ENCODE peak calls at places on chromosomes 16 and 17, in nine cellular contexts. O is ovary, U is breast epithelium, W is thoracic aorta, F is mammary epithelial cell, Y is heart left ventricle, M is H9, E is sigmoid colon, T is fibroblast of lung. Q is an unnamed sample.

GRCh38 chr17:81519284-81520020 is 6.9 kb upstream of the ACTG1 start:
- DNase-seq in M (peak; percentile 82), Y (no peak), U (peak; percentile 72), F (peak; percentile 40), E (no peak), O (no peak), W (no peak), T (no peak), Q (peak; percentile 72)

GRCh38 chr17:33436321-33436720 is 143.2 kb upstream of the ASIC2 start:
- DNase-seq in Y (no peak), E (no peak), W (no peak), T (peak; percentile 54), O (no peak), F (peak; percentile 37), U (no peak), M (no peak), Q (no peak)

GRCh38 chr16:86513471-86514277 is 3.3 kb downstream of the FOXF1 start:
- DNase-seq in T (no peak), O (no peak), Y (no peak), U (no peak), E (no peak), W (no peak), M (no peak), F (no peak), Q (no peak)

GRCh38 chr16:3283525-3284447 is 495 bp downstream of the ZNF263 start:
- DNase-seq in M (no peak), Y (no peak), E (peak; percentile 71), F (peak; percentile 18), T (no peak), O (peak; percentile 56), W (no peak), U (no peak), Q (peak; percentile 42)

GRCh38 chr17:45238155-45238774 is 16.6 kb downstream of the FMNL1 start:
- DNase-seq in Y (no peak), O (no peak), W (no peak), M (no peak), F (no peak), U (no peak), T (no peak), E (no peak), Q (no peak)

GRCh38 chr16:58266336-58266735 is 28.5 kb downstream of the PRSS54 start:
- DNase-seq in E (no peak), Y (no peak), U (no peak), W (no peak), M (no peak), O (no peak), T (no peak), F (no peak), Q (no peak)

GRCh38 chr17:79473111-79473835 is 137.6 kb downstream of the RBFOX3 start:
- DNase-seq in U (no peak), F (no peak), M (no peak), Y (no peak), T (no peak), O (peak; percentile 40), W (no peak), E (no peak), Q (no peak)

GRCh38 chr17:43611230-43611969 is 50.3 kb downstream of the MEOX1 start:
- DNase-seq in M (no peak), E (no peak), T (no peak), O (no peak), W (no peak), Y (no peak), F (no peak), U (no peak), Q (no peak)

GRCh38 chr16:85245307-85246172 is 133.3 kb upstream of the CIBAR2 start:
- DNase-seq in Y (peak; percentile 59), M (peak; percentile 71), U (no peak), E (peak; percentile 83), F (peak; percentile 38), W (no peak), O (peak; percentile 80), T (peak; percentile 82), Q (no peak)

GRCh38 chr17:67491009-67491677 is 114.1 kb downstream of the PITPNC1 start:
- DNase-seq in M (peak; percentile 76), U (peak; percentile 69), Y (peak; percentile 86), W (peak; percentile 59), T (peak; percentile 99), F (peak; percentile 33), E (peak; percentile 98), O (peak; percentile 81), Q (peak; percentile 73)

GRCh38 chr16:2971985-2972784 is 3.0 kb downstream of the PAQR4 start:
- DNase-seq in T (no peak), Y (no peak), U (no peak), E (no peak), O (no peak), W (no peak), F (no peak), M (no peak), Q (no peak)

DNA sequence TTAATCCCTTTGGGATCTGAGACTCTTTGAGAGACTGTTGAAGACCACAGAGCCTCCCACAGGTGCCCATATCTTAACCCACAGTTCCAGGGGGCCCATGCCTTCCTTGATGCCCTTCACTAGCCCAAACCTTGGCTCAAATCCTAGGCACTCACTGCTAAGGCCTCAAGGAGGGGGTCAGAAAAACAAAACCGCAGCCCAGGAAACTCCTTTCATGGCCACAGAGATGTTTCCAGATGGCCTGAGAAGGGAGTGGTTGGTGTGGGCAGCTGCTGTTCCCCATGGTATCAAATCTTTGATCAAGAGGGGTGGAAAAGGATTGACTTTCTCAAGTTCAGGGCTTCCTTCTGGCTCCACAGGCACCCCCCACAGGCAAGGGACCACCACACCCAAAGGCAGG is 44.7 kb downstream of the CDH1 start:
- DNase-seq in Y (no peak), U (no peak), O (no peak), M (no peak), T (no peak), F (no peak), E (no peak), W (no peak), Q (no peak)
- H3K4me1 ChIP-seq in Y (no peaks in the 10 kb centered on the region), U (peaks cover 3% of the 10 kb centered on the region), O (no peaks in the 10 kb centered on the region), M (peaks cover 16% of the 10 kb centered on the region), T (no peaks in the 10 kb centered on the region), F (peaks cover 29% of the 10 kb centered on the region), E (peaks cover 7% of the 10 kb centered on the region), W (no peaks in the 10 kb centered on the region), Q (peaks cover 3% of the 10 kb centered on the region)

DNA sequence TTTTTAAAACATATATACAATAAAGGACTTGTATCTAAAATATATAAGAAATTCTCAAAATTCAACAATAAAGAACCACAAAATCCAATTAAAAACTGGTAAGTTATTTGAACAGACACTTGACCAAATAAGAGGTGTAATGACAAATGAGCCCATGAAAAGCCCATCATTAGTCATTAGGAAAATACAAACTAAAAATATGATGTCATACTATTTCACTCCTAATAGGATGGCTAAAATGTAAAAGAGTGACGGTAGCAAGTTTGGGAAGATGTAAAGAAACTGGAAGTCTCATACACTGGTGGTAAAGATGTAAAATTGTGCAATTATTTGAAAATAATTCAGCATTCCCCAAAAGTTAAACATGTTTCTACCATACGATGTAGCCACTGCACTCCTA is 1095.3 kb upstream of the CDH8 start:
- DNase-seq in Y (no peak), T (no peak), F (no peak), W (no peak), E (no peak), M (no peak), U (no peak), O (no peak), Q (no peak)
- H3K9me3 ChIP-seq in Y (no peaks in the 10 kb centered on the region), T (no peaks in the 10 kb centered on the region), F (peaks cover 7% of the 10 kb centered on the region), W (no peaks in the 10 kb centered on the region), E (no peaks in the 10 kb centered on the region), M (no peaks in the 10 kb centered on the region), U (peaks cover 21% of the 10 kb centered on the region), O (no peaks in the 10 kb centered on the region), Q (peaks cover 13% of the 10 kb centered on the region)

GRCh38 chr17:8226536-8227237 is 16.3 kb upstream of the AURKB start:
- DNase-seq in M (peak; percentile 94), E (peak; percentile 90), U (peak; percentile 77), O (peak; percentile 79), T (peak; percentile 96), W (no peak), F (peak; percentile 89), Y (peak; percentile 77), Q (peak; percentile 82)
- TF ChIP-seq CTCF in M (no peak), E (no peak), U (no peak), O (no peak), T (no peak), W (no peak), F (no peak), Y (no peak), Q (no peak)

DNA sequence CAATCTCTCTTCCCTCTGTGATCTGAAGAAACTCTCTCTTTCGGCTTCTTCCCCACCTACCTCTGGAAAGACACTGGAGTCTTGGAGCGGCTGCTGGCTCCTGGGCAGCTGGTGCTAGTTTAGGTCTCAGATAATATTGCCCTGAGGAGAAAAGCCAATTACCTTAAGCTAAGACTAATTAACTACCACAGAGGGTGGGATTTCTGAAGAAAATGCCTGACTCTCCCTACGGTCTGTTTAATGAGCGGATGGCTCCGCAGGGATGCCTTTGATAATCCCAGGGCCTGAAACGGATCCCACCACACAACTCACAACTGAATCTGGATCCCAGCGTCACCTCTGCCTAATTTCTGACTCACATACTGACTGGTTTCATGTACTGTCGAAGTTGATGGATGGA is 127.0 kb upstream of the NLRP1 start:
- DNase-seq in F (no peak), Y (no peak), E (no peak), O (no peak), U (no peak), W (no peak), M (peak; percentile 17), T (no peak), Q (no peak)
- H3K4me1 ChIP-seq in F (no peaks in the 10 kb centered on the region), Y (no peaks in the 10 kb centered on the region), E (no peaks in the 10 kb centered on the region), O (no peaks in the 10 kb centered on the region), U (no peaks in the 10 kb centered on the region), W (no peaks in the 10 kb centered on the region), M (no peaks in the 10 kb centered on the region), T (no peaks in the 10 kb centered on the region), Q (no peaks in the 10 kb centered on the region)

DNA sequence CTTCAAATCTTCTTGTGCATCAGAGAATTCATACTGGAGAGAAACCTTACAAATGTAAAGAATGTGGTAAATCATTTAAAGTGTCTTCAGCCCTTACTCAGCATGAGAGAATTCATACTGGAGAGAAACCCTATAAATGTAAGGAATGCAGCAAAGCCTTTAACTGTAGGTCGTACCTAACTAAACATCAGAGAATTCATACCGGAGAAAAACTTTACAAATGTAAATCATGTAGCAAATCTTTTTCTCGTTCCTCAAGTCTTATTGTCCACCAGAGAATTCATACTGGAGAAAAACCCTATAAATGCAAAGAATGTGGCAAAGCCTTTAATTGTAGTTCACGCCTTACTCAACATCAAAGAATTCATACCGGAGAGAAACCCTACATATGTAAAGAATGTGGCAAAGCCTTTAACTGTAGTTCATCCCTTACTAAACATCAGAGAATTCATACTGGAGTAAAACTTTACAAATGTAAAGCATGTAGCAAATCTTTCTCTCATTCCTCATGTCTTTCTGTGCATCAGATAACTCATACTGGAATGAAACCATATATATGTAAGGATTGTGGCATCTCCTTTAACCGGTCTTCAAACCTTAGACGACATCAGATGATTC is 118.5 kb upstream of the ZNF267 start:
- DNase-seq in T (no peak), E (no peak), M (no peak), W (no peak), Y (no peak), O (no peak), F (no peak), U (no peak), Q (no peak)
- H3K9me3 ChIP-seq in T (no peaks in the 10 kb centered on the region), E (peaks cover 89% of the 10 kb centered on the region), M (peaks cover 67% of the 10 kb centered on the region), W (peaks cover 93% of the 10 kb centered on the region), Y (peaks cover 95% of the 10 kb centered on the region), O (peaks cover 28% of the 10 kb centered on the region), F (peaks cover 56% of the 10 kb centered on the region), U (peaks cover 94% of the 10 kb centered on the region), Q (peaks cover 22% of the 10 kb centered on the region)

DNA sequence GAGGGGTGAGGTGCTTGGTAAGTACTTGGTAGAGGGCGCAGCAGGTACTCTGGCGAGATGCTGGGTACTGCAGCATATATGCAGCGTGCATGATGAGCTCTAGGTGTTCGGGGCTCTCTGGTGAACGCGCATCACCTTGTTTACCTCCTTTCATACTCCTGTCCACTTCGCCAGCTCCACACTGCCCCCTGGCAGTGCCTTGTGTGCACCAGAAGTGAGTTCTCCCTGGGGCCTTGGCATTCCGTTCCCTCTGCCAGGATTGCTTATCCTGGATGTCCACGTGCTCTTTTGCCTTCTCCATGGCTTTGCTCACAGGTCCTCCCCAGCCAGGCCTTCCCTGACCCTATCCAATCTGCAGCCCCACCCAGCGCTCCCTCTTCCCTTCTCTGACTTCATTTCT is 154.2 kb downstream of the MRM1 start:
- DNase-seq in U (no peak), T (no peak), E (no peak), M (peak; percentile 87), F (peak; percentile 18), Y (no peak), W (no peak), O (no peak), Q (no peak)
- TF ChIP-seq CTCF in U (peak; percentile 11), T (no peak), E (no peak), M (peak; percentile 76), F (peak; percentile 47), Y (no peak), W (no peak), O (no peak), Q (peak; percentile 16)

Q was measured in left lung.